ENCODE peak calls at places on chromosomes 3 and 15, in five cellular contexts. One of them, this sample, is unnamed. For H3K9me3, the result is how much of the 10 kb centered on the place peaks cover.

GRCh38 chr3:55609230-55610100 is 122.4 kb upstream of the WNT5A start:
- DNase-seq in cardiac muscle cell: no peak
- DNase-seq in esophagus squamous epithelium: no peak
- DNase-seq in mammary epithelial cell: no peak
- DNase-seq in ovary: no peak
- DNase-seq in this sample: no peak

GRCh38 chr3:43893721-43894120 is 203.0 kb downstream of the ABHD5 start:
- DNase-seq in esophagus squamous epithelium: no peak
- DNase-seq in mammary epithelial cell: no peak
- DNase-seq in ovary: no peak
- DNase-seq in cardiac muscle cell: no peak
- DNase-seq in this sample: no peak

GRCh38 chr15:53512029-53512428 is 247.4 kb downstream of the WDR72 start:
- DNase-seq in esophagus squamous epithelium: no peak
- DNase-seq in ovary: no peak
- DNase-seq in mammary epithelial cell: no peak
- DNase-seq in cardiac muscle cell: no peak
- DNase-seq in this sample: no peak

GRCh38 chr3:133905376-133905775 is 9.7 kb upstream of the RAB6B start:
- DNase-seq in mammary epithelial cell: no peak
- DNase-seq in ovary: no peak
- DNase-seq in esophagus squamous epithelium: no peak
- DNase-seq in cardiac muscle cell: no peak
- DNase-seq in this sample: no peak

GRCh38 chr15:40854161-40854560 is 10.3 kb downstream of the SPINT1 start:
- DNase-seq in ovary: no peak
- DNase-seq in cardiac muscle cell: no peak
- DNase-seq in mammary epithelial cell: no peak
- DNase-seq in esophagus squamous epithelium: no peak
- DNase-seq in this sample: no peak

GRCh38 chr3:64748244-64748894 is 60.6 kb upstream of the ADAMTS9 start:
- DNase-seq in mammary epithelial cell: no peak
- DNase-seq in ovary: no peak
- DNase-seq in esophagus squamous epithelium: no peak
- DNase-seq in cardiac muscle cell: no peak
- DNase-seq in this sample: no peak

GRCh38 chr3:50365080-50365841 is 5.9 kb upstream of the TMEM115 start:
- DNase-seq in cardiac muscle cell: peak
- DNase-seq in esophagus squamous epithelium: peak
- DNase-seq in mammary epithelial cell: peak
- DNase-seq in ovary: peak
- DNase-seq in this sample: peak

GRCh38 chr3:126926684-126927404 is 56.1 kb upstream of the PLXNA1 start:
- DNase-seq in esophagus squamous epithelium: no peak
- DNase-seq in ovary: peak
- DNase-seq in cardiac muscle cell: no peak
- DNase-seq in mammary epithelial cell: peak
- DNase-seq in this sample: no peak

GRCh38 chr3:13715961-13716360 is 163.9 kb downstream of the WNT7A start:
- DNase-seq in ovary: peak
- DNase-seq in cardiac muscle cell: no peak
- DNase-seq in esophagus squamous epithelium: no peak
- DNase-seq in mammary epithelial cell: no peak
- DNase-seq in this sample: no peak

GRCh38 chr3:16768956-16769355 is 115.8 kb upstream of the PLCL2 start:
- DNase-seq in ovary: no peak
- DNase-seq in esophagus squamous epithelium: no peak
- DNase-seq in cardiac muscle cell: peak
- DNase-seq in mammary epithelial cell: no peak
- DNase-seq in this sample: no peak

GRCh38 chr3:9420850-9421549 is 23.6 kb downstream of the SETD5 start:
- DNase-seq in ovary: no peak
- DNase-seq in cardiac muscle cell: no peak
- DNase-seq in esophagus squamous epithelium: no peak
- DNase-seq in mammary epithelial cell: peak
- DNase-seq in this sample: no peak

GRCh38 chr15:26889298-26889898 is 22.5 kb downstream of the GABRA5 start:
- DNase-seq in ovary: no peak
- DNase-seq in cardiac muscle cell: peak
- DNase-seq in esophagus squamous epithelium: no peak
- DNase-seq in mammary epithelial cell: peak
- DNase-seq in this sample: no peak

GRCh38 chr3:115553796-115554495 is 69.4 kb upstream of the GAP43 start:
- DNase-seq in ovary: no peak
- DNase-seq in cardiac muscle cell: no peak
- DNase-seq in mammary epithelial cell: no peak
- DNase-seq in esophagus squamous epithelium: no peak
- DNase-seq in this sample: no peak

GRCh38 chr15:78854973-78855372 is 17.7 kb upstream of the MORF4L1 start:
- DNase-seq in cardiac muscle cell: no peak
- DNase-seq in mammary epithelial cell: no peak
- DNase-seq in ovary: no peak
- DNase-seq in esophagus squamous epithelium: no peak
- DNase-seq in this sample: no peak

GRCh38 chr3:42187936-42188335 is 78.0 kb downstream of the CCK start:
- DNase-seq in esophagus squamous epithelium: no peak
- DNase-seq in mammary epithelial cell: no peak
- DNase-seq in cardiac muscle cell: no peak
- DNase-seq in ovary: no peak
- DNase-seq in this sample: no peak

GRCh38 chr3:169400874-169401273 is 262.6 kb downstream of the MECOM start:
- DNase-seq in cardiac muscle cell: peak
- DNase-seq in mammary epithelial cell: no peak
- DNase-seq in ovary: no peak
- DNase-seq in esophagus squamous epithelium: no peak
- DNase-seq in this sample: no peak

GRCh38 chr3:73556520-73557371 is 68.0 kb downstream of the PDZRN3 start:
- DNase-seq in esophagus squamous epithelium: no peak
- DNase-seq in ovary: no peak
- DNase-seq in mammary epithelial cell: no peak
- DNase-seq in cardiac muscle cell: peak
- DNase-seq in this sample: no peak

GRCh38 chr3:127674793-127675189 is 2.0 kb downstream of the ABTB1 start:
- DNase-seq in cardiac muscle cell: no peak
- DNase-seq in esophagus squamous epithelium: no peak
- DNase-seq in mammary epithelial cell: no peak
- DNase-seq in ovary: peak
- DNase-seq in this sample: no peak

GRCh38 chr3:177921153-177921552 is 615.1 kb upstream of the KCNMB2 start:
- DNase-seq in esophagus squamous epithelium: no peak
- DNase-seq in cardiac muscle cell: no peak
- DNase-seq in mammary epithelial cell: no peak
- DNase-seq in ovary: no peak
- DNase-seq in this sample: no peak

GRCh38 chr3:60870396-60870795 is 380.9 kb downstream of the FHIT start:
- DNase-seq in cardiac muscle cell: no peak
- DNase-seq in mammary epithelial cell: no peak
- DNase-seq in ovary: no peak
- DNase-seq in esophagus squamous epithelium: no peak
- DNase-seq in this sample: no peak

GRCh38 chr3:10395671-10396070 is 74.8 kb upstream of the SEC13 start:
- DNase-seq in cardiac muscle cell: no peak
- DNase-seq in ovary: no peak
- DNase-seq in esophagus squamous epithelium: no peak
- DNase-seq in mammary epithelial cell: peak
- DNase-seq in this sample: peak

GRCh38 chr15:73940061-73940981 is 14.1 kb downstream of the LOXL1 start:
- DNase-seq in esophagus squamous epithelium: no peak
- DNase-seq in cardiac muscle cell: no peak
- DNase-seq in ovary: no peak
- DNase-seq in mammary epithelial cell: no peak
- DNase-seq in this sample: no peak

GRCh38 chr3:65748326-65748725 is 290.4 kb downstream of the MAGI1 start:
- DNase-seq in ovary: no peak
- DNase-seq in esophagus squamous epithelium: no peak
- DNase-seq in mammary epithelial cell: no peak
- DNase-seq in cardiac muscle cell: no peak
- DNase-seq in this sample: no peak

GRCh38 chr3:48661501-48662139 is 1.1 kb downstream of the CELSR3 start:
- DNase-seq in cardiac muscle cell: peak
- DNase-seq in mammary epithelial cell: peak
- DNase-seq in ovary: peak
- DNase-seq in esophagus squamous epithelium: no peak
- DNase-seq in this sample: peak

GRCh38 chr3:37474936-37475335 is 300.6 kb upstream of the LRRFIP2 start:
- DNase-seq in cardiac muscle cell: no peak
- DNase-seq in ovary: no peak
- DNase-seq in esophagus squamous epithelium: no peak
- DNase-seq in mammary epithelial cell: no peak
- DNase-seq in this sample: no peak

GRCh38 chr15:66928101-66928500 is 137.3 kb upstream of the SMAD3 start:
- DNase-seq in esophagus squamous epithelium: no peak
- DNase-seq in ovary: no peak
- DNase-seq in cardiac muscle cell: no peak
- DNase-seq in mammary epithelial cell: no peak
- DNase-seq in this sample: no peak

GRCh38 chr3:45362768-45363167 is 25.6 kb upstream of the LARS2 start:
- DNase-seq in esophagus squamous epithelium: no peak
- DNase-seq in ovary: no peak
- DNase-seq in cardiac muscle cell: no peak
- DNase-seq in mammary epithelial cell: peak
- DNase-seq in this sample: no peak

GRCh38 chr3:101994386-101994785 is 145.1 kb downstream of the NFKBIZ start:
- DNase-seq in ovary: no peak
- DNase-seq in mammary epithelial cell: peak
- DNase-seq in cardiac muscle cell: no peak
- DNase-seq in esophagus squamous epithelium: no peak
- DNase-seq in this sample: no peak

GRCh38 chr3:101070260-101071121 is 77.3 kb upstream of the ABI3BP start:
- DNase-seq in esophagus squamous epithelium: no peak
- DNase-seq in ovary: no peak
- DNase-seq in cardiac muscle cell: peak
- DNase-seq in mammary epithelial cell: no peak
- DNase-seq in this sample: peak

GRCh38 chr3:189167027-189167766 is 4.6 kb upstream of the TPRG1 start:
- DNase-seq in ovary: no peak
- DNase-seq in mammary epithelial cell: peak
- DNase-seq in esophagus squamous epithelium: no peak
- DNase-seq in cardiac muscle cell: no peak
- DNase-seq in this sample: no peak

GRCh38 chr3:186058225-186058624 is 50.7 kb downstream of the ETV5 start:
- DNase-seq in ovary: no peak
- DNase-seq in cardiac muscle cell: no peak
- DNase-seq in esophagus squamous epithelium: no peak
- DNase-seq in mammary epithelial cell: no peak
- DNase-seq in this sample: no peak

GRCh38 chr3:186057594-186057993 is 51.3 kb downstream of the ETV5 start:
- DNase-seq in ovary: no peak
- DNase-seq in cardiac muscle cell: no peak
- DNase-seq in mammary epithelial cell: peak
- DNase-seq in esophagus squamous epithelium: no peak
- DNase-seq in this sample: no peak

GRCh38 chr3:186054481-186055399 is 54.1 kb downstream of the ETV5 start:
- DNase-seq in cardiac muscle cell: no peak
- DNase-seq in esophagus squamous epithelium: no peak
- DNase-seq in mammary epithelial cell: no peak
- DNase-seq in ovary: no peak
- DNase-seq in this sample: no peak

GRCh38 chr3:186052096-186052495 is 56.8 kb downstream of the ETV5 start:
- DNase-seq in ovary: no peak
- DNase-seq in esophagus squamous epithelium: no peak
- DNase-seq in cardiac muscle cell: no peak
- DNase-seq in mammary epithelial cell: no peak
- DNase-seq in this sample: no peak

GRCh38 chr3:186053954-186054353 is 54.9 kb downstream of the ETV5 start:
- DNase-seq in cardiac muscle cell: no peak
- DNase-seq in mammary epithelial cell: no peak
- DNase-seq in ovary: no peak
- DNase-seq in esophagus squamous epithelium: no peak
- DNase-seq in this sample: no peak
- H3K27ac ChIP-seq in cardiac muscle cell: no peak
- H3K27ac ChIP-seq in mammary epithelial cell: no peak
- H3K27ac ChIP-seq in ovary: no peak
- H3K27ac ChIP-seq in esophagus squamous epithelium: no peak
- H3K27ac ChIP-seq in this sample: no peak

GRCh38 chr3:141542989-141543388 is 56.2 kb downstream of the RASA2 start:
- DNase-seq in mammary epithelial cell: no peak
- DNase-seq in esophagus squamous epithelium: no peak
- DNase-seq in cardiac muscle cell: no peak
- DNase-seq in ovary: no peak
- DNase-seq in this sample: no peak

GRCh38 chr3:141547791-141548190 is 61.0 kb downstream of the RASA2 start:
- DNase-seq in cardiac muscle cell: no peak
- DNase-seq in mammary epithelial cell: no peak
- DNase-seq in ovary: no peak
- DNase-seq in esophagus squamous epithelium: no peak
- DNase-seq in this sample: no peak

GRCh38 chr3:141542202-141542959 is 55.6 kb downstream of the RASA2 start:
- DNase-seq in ovary: no peak
- DNase-seq in cardiac muscle cell: no peak
- DNase-seq in mammary epithelial cell: no peak
- DNase-seq in esophagus squamous epithelium: no peak
- DNase-seq in this sample: no peak

GRCh38 chr3:141546586-141546985 is 59.8 kb downstream of the RASA2 start:
- DNase-seq in ovary: no peak
- DNase-seq in cardiac muscle cell: no peak
- DNase-seq in mammary epithelial cell: no peak
- DNase-seq in esophagus squamous epithelium: no peak
- DNase-seq in this sample: no peak

GRCh38 chr3:141544697-141545096 is 57.9 kb downstream of the RASA2 start:
- DNase-seq in ovary: no peak
- DNase-seq in cardiac muscle cell: no peak
- DNase-seq in esophagus squamous epithelium: no peak
- DNase-seq in mammary epithelial cell: no peak
- DNase-seq in this sample: no peak
- H3K9me3 ChIP-seq in ovary: under half
- H3K9me3 ChIP-seq in cardiac muscle cell: under half
- H3K9me3 ChIP-seq in esophagus squamous epithelium: under half
- H3K9me3 ChIP-seq in mammary epithelial cell: under half
- H3K9me3 ChIP-seq in this sample: under half

DNA sequence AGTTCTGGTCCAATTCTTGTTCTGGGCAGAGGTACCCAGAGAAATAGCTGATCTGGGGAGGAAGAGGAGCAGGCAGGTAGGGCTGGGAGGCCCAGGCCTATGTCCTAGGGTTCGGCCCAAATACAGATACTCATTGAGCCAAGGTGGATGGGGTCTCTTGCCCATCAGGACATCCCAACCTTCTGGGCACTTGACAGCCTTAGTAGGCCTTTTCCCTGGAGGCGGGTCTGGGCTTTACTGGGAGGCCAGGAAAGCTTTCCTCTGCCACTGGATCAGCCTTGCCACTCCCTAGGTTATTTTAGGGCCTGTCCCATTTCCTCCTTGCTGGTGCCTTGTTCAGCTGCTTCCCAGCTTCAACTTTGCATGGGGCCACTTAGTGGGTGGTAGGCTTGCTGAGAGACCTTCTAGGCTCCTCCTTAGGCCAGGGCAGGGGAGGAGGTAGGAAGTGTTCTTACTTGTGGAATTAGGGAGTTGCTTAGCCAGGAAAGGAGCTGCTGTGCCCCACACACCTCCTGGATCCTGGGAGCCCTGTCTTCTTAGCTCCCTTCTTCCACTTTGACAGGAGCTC is 9.7 kb downstream of the TEX264 start:
- DNase-seq in ovary: no peak
- DNase-seq in cardiac muscle cell: no peak
- DNase-seq in mammary epithelial cell: no peak
- DNase-seq in esophagus squamous epithelium: no peak
- DNase-seq in this sample: no peak
- H3K4me3 ChIP-seq in ovary: no peak
- H3K4me3 ChIP-seq in cardiac muscle cell: no peak
- H3K4me3 ChIP-seq in mammary epithelial cell: no peak
- H3K4me3 ChIP-seq in esophagus squamous epithelium: no peak
- H3K4me3 ChIP-seq in this sample: no peak

GRCh38 chr3:46489875-46490274 is 7.9 kb upstream of the RTP3 start:
- DNase-seq in cardiac muscle cell: no peak
- DNase-seq in esophagus squamous epithelium: no peak
- DNase-seq in mammary epithelial cell: peak
- DNase-seq in ovary: no peak
- DNase-seq in this sample: no peak
- H3K27ac ChIP-seq in cardiac muscle cell: no peak
- H3K27ac ChIP-seq in esophagus squamous epithelium: no peak
- H3K27ac ChIP-seq in mammary epithelial cell: no peak
- H3K27ac ChIP-seq in ovary: no peak
- H3K27ac ChIP-seq in this sample: no peak

This sample was measured in effector memory CD4-positive, alpha-beta T cell.